ENCODE peak calls at places on chromosome 19, in four cellular contexts. One of them, this sample, is unnamed.

GRCh38 chr19:10862561-10863106 is 8.7 kb upstream of the CARM1 start:
- DNase-seq in upper lobe of left lung: no peak
- DNase-seq in tibial nerve: no peak
- DNase-seq in heart right ventricle: no peak
- DNase-seq in this sample: no peak

GRCh38 chr19:14062558-14062855 is 631 bp upstream of the PALM3 start:
- DNase-seq in upper lobe of left lung: no peak
- DNase-seq in tibial nerve: no peak
- DNase-seq in heart right ventricle: no peak
- DNase-seq in this sample: no peak

GRCh38 chr19:1235625-1236538 is 1.9 kb downstream of the CBARP start:
- DNase-seq in upper lobe of left lung: no peak
- DNase-seq in tibial nerve: no peak
- DNase-seq in heart right ventricle: no peak
- DNase-seq in this sample: no peak

GRCh38 chr19:17685451-17686026 is 2.6 kb downstream of the UNC13A start:
- DNase-seq in upper lobe of left lung: no peak
- DNase-seq in tibial nerve: no peak
- DNase-seq in heart right ventricle: no peak
- DNase-seq in this sample: no peak

GRCh38 chr19:3057275-3057714 is 5.0 kb downstream of the TLE5 start:
- DNase-seq in upper lobe of left lung: peak; percentile 88
- DNase-seq in tibial nerve: peak; percentile 77
- DNase-seq in heart right ventricle: peak; percentile 86
- DNase-seq in this sample: no peak

GRCh38 chr19:54674021-54674617 is 11.3 kb downstream of the LILRB4 start:
- DNase-seq in upper lobe of left lung: no peak
- DNase-seq in tibial nerve: no peak
- DNase-seq in heart right ventricle: no peak
- DNase-seq in this sample: no peak

GRCh38 chr19:38917921-38918491 is 6.0 kb upstream of the CCER2 start:
- DNase-seq in upper lobe of left lung: no peak
- DNase-seq in tibial nerve: no peak
- DNase-seq in heart right ventricle: no peak
- DNase-seq in this sample: no peak

GRCh38 chr19:29576043-29576442 is 30.0 kb upstream of the POP4 start:
- DNase-seq in upper lobe of left lung: no peak
- DNase-seq in tibial nerve: no peak
- DNase-seq in heart right ventricle: no peak
- DNase-seq in this sample: no peak

GRCh38 chr19:39409886-39410619 is 2.4 kb upstream of the PLEKHG2 start:
- DNase-seq in upper lobe of left lung: peak; percentile 85
- DNase-seq in tibial nerve: peak; percentile 75
- DNase-seq in heart right ventricle: peak; percentile 83
- DNase-seq in this sample: no peak

GRCh38 chr19:489418-490196 is 6.7 kb upstream of the MADCAM1 start:
- DNase-seq in upper lobe of left lung: no peak
- DNase-seq in tibial nerve: no peak
- DNase-seq in heart right ventricle: no peak
- DNase-seq in this sample: no peak

GRCh38 chr19:55474269-55475265 is 1.9 kb upstream of the ZNF628 start:
- DNase-seq in upper lobe of left lung: no peak
- DNase-seq in tibial nerve: no peak
- DNase-seq in heart right ventricle: no peak
- DNase-seq in this sample: no peak

GRCh38 chr19:28170066-28170465 is 1042.9 kb downstream of the UQCRFS1 start:
- DNase-seq in upper lobe of left lung: no peak
- DNase-seq in tibial nerve: no peak
- DNase-seq in heart right ventricle: no peak
- DNase-seq in this sample: no peak

GRCh38 chr19:19568802-19569756 is 31.0 kb downstream of the CILP2 start:
- DNase-seq in upper lobe of left lung: no peak
- DNase-seq in tibial nerve: no peak
- DNase-seq in heart right ventricle: no peak
- DNase-seq in this sample: no peak

GRCh38 chr19:34639491-34640085 is 37.4 kb downstream of the SCGB2B2 start:
- DNase-seq in upper lobe of left lung: peak; percentile 54
- DNase-seq in tibial nerve: no peak
- DNase-seq in heart right ventricle: peak; percentile 61
- DNase-seq in this sample: no peak

GRCh38 chr19:52170863-52171320 is 529 bp downstream of the ZNF836 start:
- DNase-seq in upper lobe of left lung: no peak
- DNase-seq in tibial nerve: no peak
- DNase-seq in heart right ventricle: peak; percentile 18
- DNase-seq in this sample: no peak

GRCh38 chr19:45125975-45126493 is 33.1 kb downstream of the PPP1R37 start:
- DNase-seq in upper lobe of left lung: peak; percentile 73
- DNase-seq in tibial nerve: no peak
- DNase-seq in heart right ventricle: peak; percentile 28
- DNase-seq in this sample: no peak

GRCh38 chr19:10566658-10567410 is 1.0 kb upstream of the KRI1 start:
- DNase-seq in upper lobe of left lung: peak; percentile 25
- DNase-seq in tibial nerve: no peak
- DNase-seq in heart right ventricle: no peak
- DNase-seq in this sample: no peak

GRCh38 chr19:2343289-2343982 is 15.0 kb downstream of the SPPL2B start:
- DNase-seq in upper lobe of left lung: no peak
- DNase-seq in tibial nerve: no peak
- DNase-seq in heart right ventricle: no peak
- DNase-seq in this sample: no peak

GRCh38 chr19:12996542-12997094 is 1.3 kb downstream of the NFIX start:
- DNase-seq in upper lobe of left lung: peak; percentile 48
- DNase-seq in tibial nerve: no peak
- DNase-seq in heart right ventricle: peak; percentile 40
- DNase-seq in this sample: no peak

GRCh38 chr19:23436944-23437343 is 41.7 kb upstream of the ZNF91 start:
- DNase-seq in upper lobe of left lung: no peak
- DNase-seq in tibial nerve: no peak
- DNase-seq in heart right ventricle: no peak
- DNase-seq in this sample: no peak
- TF ChIP-seq CTCF in upper lobe of left lung: no peak
- TF ChIP-seq CTCF in tibial nerve: no peak
- TF ChIP-seq CTCF in heart right ventricle: no peak
- TF ChIP-seq CTCF in this sample: peak; percentile 37

GRCh38 chr19:57389194-57389729 is 392 bp upstream of the ZNF548 start:
- DNase-seq in upper lobe of left lung: no peak
- DNase-seq in tibial nerve: no peak
- DNase-seq in heart right ventricle: no peak
- DNase-seq in this sample: no peak

GRCh38 chr19:57395710-57396109 is 6.1 kb downstream of the ZNF548 start:
- DNase-seq in upper lobe of left lung: no peak
- DNase-seq in tibial nerve: no peak
- DNase-seq in heart right ventricle: no peak
- DNase-seq in this sample: peak; percentile 42

DNA sequence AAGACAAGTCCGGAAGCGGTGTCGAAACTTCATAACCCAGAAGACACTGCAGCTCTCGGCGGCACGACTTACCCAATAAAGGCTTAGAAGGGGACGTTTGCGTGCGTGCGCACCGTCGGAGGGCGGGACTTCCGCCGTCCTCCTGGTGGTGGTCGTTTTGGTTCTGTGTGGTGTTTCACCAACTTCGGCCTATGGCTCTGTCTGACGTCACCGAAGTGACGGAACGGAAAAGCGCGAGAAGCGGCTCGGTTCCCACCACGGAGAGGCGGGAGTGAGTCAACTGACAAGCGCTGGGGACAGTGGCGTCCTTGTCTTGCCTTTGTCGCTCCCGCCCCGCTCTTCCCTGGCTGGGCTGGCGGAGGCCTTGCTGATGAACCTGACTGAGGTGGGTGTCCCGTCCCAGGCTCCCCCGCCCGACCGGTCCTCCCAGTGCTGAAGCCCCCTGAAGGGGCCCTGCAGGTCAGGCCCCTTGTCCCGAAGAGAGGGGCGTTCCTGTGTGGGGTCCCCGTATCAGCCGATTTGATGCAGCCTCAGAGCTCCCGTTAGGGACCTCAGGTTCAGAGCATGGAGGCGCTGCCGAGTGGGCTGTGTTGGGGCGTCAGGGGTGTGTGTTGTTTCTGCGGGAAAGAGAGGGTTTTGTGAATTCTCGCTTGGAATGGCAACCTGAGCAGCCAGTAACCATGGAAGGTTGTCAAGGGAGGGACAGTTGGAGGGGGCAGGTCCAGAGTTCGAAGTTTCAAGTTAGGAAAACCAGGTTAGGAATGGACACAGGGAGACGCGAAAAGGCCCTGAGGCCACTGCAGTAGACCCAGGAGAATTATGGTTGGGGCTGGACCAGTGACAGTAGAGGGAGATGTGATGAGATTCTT is at the start of gene ZNF548:
- DNase-seq in upper lobe of left lung: peak; percentile 98
- DNase-seq in tibial nerve: peak; percentile 86
- DNase-seq in heart right ventricle: peak; percentile 97
- DNase-seq in this sample: peak; percentile 96
- TF ChIP-seq CTCF in upper lobe of left lung: no peak
- TF ChIP-seq CTCF in tibial nerve: no peak
- TF ChIP-seq CTCF in heart right ventricle: peak; percentile 44
- TF ChIP-seq CTCF in this sample: peak; percentile 57

GRCh38 chr19:42284641-42285341 is 15.7 kb downstream of the CIC start:
- DNase-seq in upper lobe of left lung: no peak
- DNase-seq in tibial nerve: no peak
- DNase-seq in heart right ventricle: peak; percentile 27
- DNase-seq in this sample: no peak

GRCh38 chr19:42282036-42282762 is 13.1 kb downstream of the CIC start:
- DNase-seq in upper lobe of left lung: no peak
- DNase-seq in tibial nerve: no peak
- DNase-seq in heart right ventricle: peak; percentile 29
- DNase-seq in this sample: no peak

GRCh38 chr19:42284066-42284501 is 15.0 kb downstream of the CIC start:
- DNase-seq in upper lobe of left lung: peak; percentile 82
- DNase-seq in tibial nerve: peak; percentile 49
- DNase-seq in heart right ventricle: peak; percentile 78
- DNase-seq in this sample: no peak

GRCh38 chr19:42282810-42283247 is 13.8 kb downstream of the CIC start:
- DNase-seq in upper lobe of left lung: no peak
- DNase-seq in tibial nerve: no peak
- DNase-seq in heart right ventricle: no peak
- DNase-seq in this sample: no peak

DNA sequence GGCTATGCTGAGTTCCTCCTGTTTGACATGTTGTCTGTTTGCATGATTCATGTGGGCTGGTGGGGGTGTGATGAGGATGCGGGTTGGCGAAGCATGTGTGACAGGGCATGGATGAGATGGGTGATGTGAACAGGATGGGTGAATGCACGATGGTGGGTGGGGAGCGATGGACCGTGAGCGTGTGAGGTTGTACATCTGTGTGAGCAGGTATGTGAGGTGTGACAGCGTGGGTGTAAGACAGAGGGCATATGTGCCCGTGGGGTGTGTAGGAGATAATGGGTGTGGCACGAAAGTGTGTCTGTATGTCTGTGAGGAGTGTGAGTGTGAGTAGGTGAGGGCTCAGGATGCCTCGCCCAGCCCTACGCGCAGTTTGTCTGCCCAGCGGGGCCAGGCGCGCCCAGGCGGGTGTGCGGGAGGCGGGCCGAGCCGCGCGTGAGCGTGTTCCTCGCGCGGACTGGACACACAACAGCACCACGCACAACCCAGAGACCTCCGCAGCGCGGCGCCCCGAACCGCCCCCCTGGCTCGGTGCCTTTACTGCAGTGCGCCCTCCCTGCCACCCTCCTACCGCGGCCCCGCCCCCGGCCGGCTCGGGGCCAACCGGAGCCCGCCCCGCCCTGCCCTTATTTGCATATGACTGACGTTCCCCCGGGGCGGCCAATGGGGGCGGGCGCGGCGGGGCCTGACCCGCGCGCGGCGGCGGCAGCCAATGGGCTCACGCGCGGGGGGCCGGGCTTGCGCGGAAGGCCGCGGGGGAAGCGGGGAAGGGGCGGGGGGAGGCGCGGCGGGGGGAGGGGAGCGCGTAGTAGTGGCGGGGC is 14.4 kb downstream of the CIC start:
- DNase-seq in upper lobe of left lung: peak; percentile 95
- DNase-seq in tibial nerve: peak; percentile 97
- DNase-seq in heart right ventricle: peak; percentile 96
- DNase-seq in this sample: peak; percentile 97
- TF ChIP-seq CTCF in upper lobe of left lung: no peak
- TF ChIP-seq CTCF in tibial nerve: no peak
- TF ChIP-seq CTCF in heart right ventricle: no peak
- TF ChIP-seq CTCF in this sample: no peak

GRCh38 chr19:7497292-7497691 is 8.5 kb upstream of the PEX11G start:
- DNase-seq in upper lobe of left lung: no peak
- DNase-seq in tibial nerve: no peak
- DNase-seq in heart right ventricle: no peak
- DNase-seq in this sample: no peak
- TF ChIP-seq CTCF in upper lobe of left lung: no peak
- TF ChIP-seq CTCF in tibial nerve: no peak
- TF ChIP-seq CTCF in heart right ventricle: no peak
- TF ChIP-seq CTCF in this sample: peak; percentile 63

DNA sequence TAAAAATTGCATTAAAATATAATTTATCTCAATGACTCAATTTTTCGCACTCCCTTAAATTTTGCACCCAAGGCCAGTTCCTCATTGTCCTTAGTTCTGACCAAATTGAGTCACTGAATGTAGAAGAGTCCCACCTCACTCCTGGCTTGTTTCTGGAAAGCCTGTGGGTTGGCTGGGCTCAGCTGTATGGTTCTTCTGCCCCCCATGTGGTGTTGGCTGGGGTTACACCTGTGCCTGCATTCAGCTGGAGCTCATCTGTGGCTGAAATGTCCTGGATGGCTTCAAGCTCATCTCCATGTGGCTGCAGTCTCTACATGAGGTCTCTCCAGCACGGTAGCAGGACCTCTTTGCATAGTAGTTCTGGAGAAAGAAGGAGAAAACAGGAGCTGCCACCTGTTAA is 7.2 kb upstream of the IRGC start:
- DNase-seq in upper lobe of left lung: no peak
- DNase-seq in tibial nerve: no peak
- DNase-seq in heart right ventricle: no peak
- DNase-seq in this sample: no peak
- TF ChIP-seq CTCF in upper lobe of left lung: no peak
- TF ChIP-seq CTCF in tibial nerve: no peak
- TF ChIP-seq CTCF in heart right ventricle: no peak
- TF ChIP-seq CTCF in this sample: no peak

DNA sequence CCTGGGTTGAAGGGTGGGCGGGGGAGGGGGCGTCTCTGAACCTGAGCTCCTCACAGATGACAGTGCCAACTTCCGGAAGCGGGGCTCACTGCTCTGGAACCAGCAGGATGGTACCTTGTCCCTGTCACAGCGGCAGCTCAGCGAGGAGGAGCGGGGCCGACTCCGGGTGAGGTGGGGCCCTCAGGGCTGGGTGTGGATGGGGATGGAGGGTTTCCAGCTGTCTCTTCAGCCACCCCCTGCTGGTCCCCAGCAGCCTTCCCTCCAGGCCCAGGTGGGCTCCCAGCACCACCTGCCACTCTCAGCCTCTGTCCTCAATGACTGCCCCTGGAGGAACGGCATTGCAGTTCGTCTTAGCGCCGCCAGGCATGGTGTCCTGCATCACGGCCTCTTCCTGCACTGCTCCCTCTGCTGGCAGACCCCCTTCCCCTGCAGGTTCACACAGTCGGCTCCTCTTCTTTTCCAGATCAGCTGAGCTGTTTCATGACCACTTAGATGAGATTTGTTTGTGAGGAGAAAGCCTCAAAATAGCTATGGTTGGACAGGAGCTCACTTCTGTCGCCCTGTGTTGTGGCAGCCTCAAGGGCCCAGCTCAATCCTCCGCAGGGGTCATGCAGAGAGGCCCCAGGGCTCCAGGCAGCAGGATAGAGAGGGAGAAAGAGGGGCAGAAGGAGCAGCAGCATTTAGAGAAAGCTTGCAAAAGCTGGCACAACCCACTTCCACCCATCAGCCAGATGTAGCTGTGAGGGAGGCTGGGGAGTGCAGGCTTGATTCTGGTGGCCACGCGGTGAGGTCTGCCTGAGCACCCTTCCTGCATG is 2.5 kb upstream of the GARIN5A start:
- DNase-seq in upper lobe of left lung: no peak
- DNase-seq in tibial nerve: no peak
- DNase-seq in heart right ventricle: no peak
- DNase-seq in this sample: no peak
- TF ChIP-seq CTCF in upper lobe of left lung: no peak
- TF ChIP-seq CTCF in tibial nerve: no peak
- TF ChIP-seq CTCF in heart right ventricle: peak; percentile 51
- TF ChIP-seq CTCF in this sample: peak; percentile 65